ENCODE peak calls at places on chromosome 18, in four cellular contexts. D, F, Q and C are unnamed samples.
A peak's percentile ranks its signal among the peaks of the same experiment; 100 is the strongest.

GRCh38 chr18:23223641-23224040 is 88.4 kb downstream of the CABLES1 start:
- DNase-seq in D (no peak), F (no peak), Q (no peak), C (no peak)

GRCh38 chr18:35110554-35111058 is 69.4 kb downstream of the MAPRE2 start:
- DNase-seq in D (peak; percentile 23), Q (no peak), F (peak; percentile 30), C (no peak)

GRCh38 chr18:36831139-36831538 is 2.2 kb downstream of the KIAA1328 start:
- DNase-seq in D (no peak), Q (no peak), F (peak; percentile 82), C (no peak)

GRCh38 chr18:79402977-79403722 is 7.4 kb downstream of the NFATC1 start:
- DNase-seq in Q (peak; percentile 75), D (no peak), F (peak; percentile 36), C (peak; percentile 63)

GRCh38 chr18:54263904-54264336 is 5.4 kb upstream of the POLI start:
- DNase-seq in F (no peak), Q (no peak), D (no peak), C (no peak)

GRCh38 chr18:10689231-10689953 is 163.6 kb downstream of the NAPG start:
- DNase-seq in Q (no peak), F (no peak), D (peak; percentile 18), C (no peak)

GRCh38 chr18:36724169-36724568 is 104.6 kb downstream of the TPGS2 start:
- DNase-seq in Q (no peak), F (no peak), D (no peak), C (no peak)

GRCh38 chr18:25298853-25299274 is 53.1 kb downstream of the ZNF521 start:
- DNase-seq in Q (no peak), F (peak; percentile 90), D (peak; percentile 89), C (no peak)

GRCh38 chr18:48436907-48437306 is 27.7 kb upstream of the ZBTB7C start:
- DNase-seq in D (no peak), Q (no peak), F (no peak), C (no peak)

GRCh38 chr18:48723016-48723415 is 184.2 kb downstream of the CTIF start:
- DNase-seq in Q (no peak), F (no peak), D (no peak), C (no peak)

GRCh38 chr18:48723837-48724236 is 185.0 kb downstream of the CTIF start:
- DNase-seq in F (no peak), D (no peak), Q (no peak), C (no peak)

GRCh38 chr18:8806105-8806797 is 100.9 kb downstream of the MTCL1 start:
- DNase-seq in F (no peak), D (no peak), Q (no peak), C (peak; percentile 73)

GRCh38 chr18:58949031-58949430 is 84.4 kb downstream of the ZNF532 start:
- DNase-seq in Q (no peak), D (no peak), F (no peak), C (no peak)

GRCh38 chr18:27750014-27750413 is 426.9 kb downstream of the CDH2 start:
- DNase-seq in F (peak; percentile 87), Q (no peak), D (peak; percentile 79), C (peak; percentile 32)

GRCh38 chr18:31268985-31269406 is 49.0 kb upstream of the DSG1 start:
- DNase-seq in F (no peak), Q (no peak), D (no peak), C (no peak)

GRCh38 chr18:42184685-42185477 is 229.8 kb downstream of the PIK3C3 start:
- DNase-seq in D (no peak), F (no peak), Q (no peak), C (no peak)

GRCh38 chr18:62721837-62722795 is 6.8 kb downstream of the PHLPP1 start:
- DNase-seq in Q (no peak), D (peak; percentile 52), F (peak; percentile 52), C (no peak)

GRCh38 chr18:79200546-79201268 is 131.5 kb downstream of the ATP9B start:
- DNase-seq in D (no peak), F (peak; percentile 19), Q (peak; percentile 81), C (peak; percentile 37)

GRCh38 chr18:12031836-12032235 is 50.5 kb downstream of the IMPA2 start:
- DNase-seq in Q (no peak), F (peak; percentile 77), D (peak; percentile 87), C (peak; percentile 41)

GRCh38 chr18:46555724-46556123 is 101.3 kb downstream of the LOXHD1 start:
- DNase-seq in D (no peak), F (no peak), Q (no peak), C (peak; percentile 8)

GRCh38 chr18:23341383-23341782 is 111.7 kb upstream of the RIOK3 start:
- DNase-seq in Q (no peak), D (no peak), F (peak; percentile 29), C (no peak)

GRCh38 chr18:35747894-35748472 is 166.4 kb downstream of the GALNT1 start:
- DNase-seq in D (no peak), F (no peak), Q (no peak), C (no peak)

GRCh38 chr18:46336278-46337205 is 232.4 kb downstream of the HAUS1 start:
- DNase-seq in F (no peak), Q (peak; percentile 27), D (no peak), C (no peak)

GRCh38 chr18:48022531-48023330 is 92.3 kb upstream of the SMAD2 start:
- DNase-seq in D (peak; percentile 66), Q (no peak), F (peak; percentile 79), C (peak; percentile 34)

GRCh38 chr18:32138332-32138731 is 46.7 kb downstream of the RNF138 start:
- DNase-seq in F (no peak), Q (no peak), D (no peak), C (no peak)

GRCh38 chr18:45026162-45026561 is 345.5 kb downstream of the SETBP1 start:
- DNase-seq in F (no peak), D (no peak), Q (no peak), C (no peak)
- TF ChIP-seq CTCF in F (no peak), D (no peak), Q (no peak), C (peak; percentile 24)

GRCh38 chr18:49784427-49785185 is 28.7 kb downstream of the ACAA2 start:
- DNase-seq in F (peak; percentile 46), Q (no peak), D (peak; percentile 13), C (no peak)
- TF ChIP-seq CTCF in F (peak; percentile 14), Q (peak; percentile 23), D (peak; percentile 21), C (no peak)

GRCh38 chr18:6401687-6402086 is 13.0 kb downstream of the L3MBTL4 start:
- DNase-seq in F (no peak), Q (no peak), D (no peak), C (no peak)
- TF ChIP-seq CTCF in F (no peak), Q (no peak), D (peak; percentile 24), C (no peak)

DNA sequence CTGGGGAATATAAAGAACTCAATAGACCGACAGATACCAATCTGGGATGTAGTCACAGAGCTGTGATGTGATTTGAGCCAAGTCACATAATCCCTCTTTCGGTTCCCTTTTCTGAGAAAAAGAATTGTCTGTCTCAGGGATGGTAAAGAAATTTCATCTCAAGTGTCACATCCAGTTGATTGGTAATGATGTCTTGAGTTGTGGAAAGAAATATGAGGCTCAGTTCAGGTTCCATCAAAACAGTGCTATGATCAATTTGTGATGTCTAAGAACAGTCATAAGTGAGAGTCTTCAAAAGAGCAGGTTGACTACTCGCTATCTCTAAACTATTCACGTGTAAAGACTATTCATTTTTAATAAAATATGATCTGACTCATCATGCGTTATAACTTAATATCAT is 223.3 kb downstream of the METTL4 start:
- DNase-seq in D (no peak), F (no peak), Q (no peak), C (no peak)
- TF ChIP-seq CTCF in D (no peak), F (no peak), Q (no peak), C (no peak)

GRCh38 chr18:57913686-57914085 is 110.6 kb upstream of the ATP8B1 start:
- DNase-seq in D (no peak), Q (no peak), F (no peak), C (no peak)

GRCh38 chr18:57910134-57910533 is 107.0 kb upstream of the ATP8B1 start:
- DNase-seq in Q (no peak), D (no peak), F (no peak), C (no peak)

GRCh38 chr18:57908092-57908491 is 105.0 kb upstream of the ATP8B1 start:
- DNase-seq in D (no peak), F (no peak), Q (no peak), C (no peak)

GRCh38 chr18:57909620-57910019 is 106.5 kb upstream of the ATP8B1 start:
- DNase-seq in D (peak; percentile 28), Q (no peak), F (no peak), C (no peak)

DNA sequence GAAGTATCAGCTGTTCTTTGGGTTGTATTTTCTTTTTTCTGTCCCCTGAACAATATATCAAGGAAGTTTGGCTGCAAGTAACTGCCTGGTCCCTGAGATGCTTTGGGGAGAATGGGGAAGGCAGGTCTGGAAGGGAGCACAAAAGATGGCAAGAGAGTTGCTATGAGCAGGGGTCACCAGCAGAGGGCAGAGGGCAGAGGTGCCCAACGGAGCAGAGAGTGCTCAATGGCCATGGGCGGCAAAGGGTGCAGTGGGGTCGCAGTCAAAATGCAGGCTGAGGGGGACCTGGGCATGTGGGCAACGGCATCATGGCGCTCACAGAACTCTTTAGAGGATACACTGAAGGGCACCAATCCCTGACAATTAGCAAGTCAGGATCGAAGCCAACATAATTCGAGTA is 107.7 kb upstream of the ATP8B1 start:
- DNase-seq in F (no peak), Q (no peak), D (no peak), C (no peak)
- TF ChIP-seq CTCF in F (peak; percentile 51), Q (peak; percentile 12), D (peak; percentile 49), C (no peak)